ENCODE peak calls at places on chromosomes 12 and 14, in seven cellular contexts. E is mammary epithelial cell, B is lower lobe of right lung, Q is spleen, R is psoas muscle, P is suprapubic skin, D is brain microvascular endothelial cell. L is an unnamed sample.
A peak's percentile ranks its signal among the peaks of the same experiment; 100 is the strongest.

GRCh38 chr14:53509227-53509822 is 356.2 kb upstream of the DDHD1 start:
- DNase-seq in E (peak; percentile 77), B (no peak), Q (no peak), R (peak; percentile 64), P (peak; percentile 85), D (no peak), L (peak; percentile 72)

GRCh38 chr12:1013618-1014489 is 22.8 kb downstream of the ERC1 start:
- DNase-seq in E (peak; percentile 91), B (no peak), Q (no peak), R (peak; percentile 12), P (no peak), D (peak; percentile 81), L (no peak)

GRCh38 chr12:95663525-95663924 is 112.2 kb upstream of the USP44 start:
- DNase-seq in E (no peak), B (no peak), Q (no peak), R (no peak), P (no peak), D (no peak), L (no peak)

GRCh38 chr12:57793920-57794319 is 11.3 kb downstream of the TSFM start:
- DNase-seq in E (peak; percentile 95), B (no peak), Q (no peak), R (no peak), P (no peak), D (peak; percentile 88), L (no peak)

GRCh38 chr14:89141862-89142261 is 275.2 kb downstream of the FOXN3 start:
- DNase-seq in E (peak; percentile 58), B (no peak), Q (no peak), R (no peak), P (no peak), D (no peak), L (no peak)

GRCh38 chr12:101608301-101609133 is 13.7 kb downstream of the MYBPC1 start:
- DNase-seq in E (no peak), B (peak; percentile 57), Q (no peak), R (peak; percentile 74), P (no peak), D (no peak), L (no peak)

GRCh38 chr12:42887657-42888056 is 298.1 kb upstream of the PRICKLE1 start:
- DNase-seq in E (no peak), B (no peak), Q (no peak), R (no peak), P (no peak), D (no peak), L (no peak)

GRCh38 chr14:96136361-96136760 is 68.3 kb upstream of the BDKRB2 start:
- DNase-seq in E (peak; percentile 64), B (no peak), Q (no peak), R (no peak), P (no peak), D (peak; percentile 69), L (no peak)

GRCh38 chr14:38951451-38951850 is 151.6 kb downstream of the SEC23A start:
- DNase-seq in E (peak; percentile 14), B (no peak), Q (no peak), R (no peak), P (no peak), D (no peak), L (no peak)

GRCh38 chr14:60051690-60052324 is 39.9 kb upstream of the PCNX4 start:
- DNase-seq in E (no peak), B (no peak), Q (no peak), R (no peak), P (no peak), D (no peak), L (no peak)

GRCh38 chr12:121494093-121494787 is 86.6 kb downstream of the KDM2B start:
- DNase-seq in E (no peak), B (no peak), Q (peak; percentile 84), R (no peak), P (no peak), D (peak; percentile 9), L (no peak)

GRCh38 chr12:6828671-6829531 is 694 bp downstream of the P3H3 start:
- DNase-seq in E (no peak), B (no peak), Q (peak; percentile 82), R (peak; percentile 45), P (peak; percentile 70), D (peak; percentile 50), L (no peak)

GRCh38 chr12:10867381-10867780 is 16.7 kb downstream of the PRH1 start:
- DNase-seq in E (no peak), B (no peak), Q (no peak), R (no peak), P (no peak), D (no peak), L (no peak)
- TF ChIP-seq CTCF in E (peak; percentile 15), B (no peak), Q (no peak), R (no peak), P (no peak), D (peak; percentile 10), L (no peak)

DNA sequence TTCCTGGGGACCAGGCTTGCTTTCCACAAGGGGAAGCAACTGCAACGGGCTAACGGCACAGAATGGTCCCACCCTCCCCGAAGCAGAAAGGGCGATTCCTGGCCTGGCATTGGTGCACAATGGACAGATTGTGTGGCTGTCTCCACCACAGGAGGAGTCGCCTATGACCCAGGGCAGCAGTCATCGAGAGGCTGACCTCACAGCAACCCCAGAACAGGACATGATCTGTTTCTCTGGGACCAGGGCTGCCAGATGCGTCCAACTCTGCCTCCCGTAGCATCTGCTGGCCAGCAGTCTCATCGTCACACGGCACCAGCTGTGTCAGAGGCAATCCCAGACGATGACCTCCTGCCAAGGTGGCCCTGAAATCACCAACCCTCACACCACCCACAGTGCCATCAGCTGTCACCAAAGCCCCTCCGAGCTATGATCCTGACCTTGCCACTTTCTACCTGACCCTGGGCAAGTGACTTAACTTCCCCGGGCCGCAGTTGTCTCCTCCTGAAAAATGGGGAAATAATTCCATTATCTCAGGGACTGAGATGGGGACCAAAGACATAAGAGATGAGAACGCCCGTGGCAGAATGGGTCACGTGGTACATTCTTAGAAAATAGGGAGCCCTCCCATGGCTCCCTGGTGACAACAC is 86.6 kb downstream of the CHGA start:
- DNase-seq in E (no peak), B (no peak), Q (no peak), R (peak; percentile 54), P (no peak), D (no peak), L (peak; percentile 74)
- H3K27ac ChIP-seq in E (no peak overlapping the region), B (no peak overlapping the region), Q (no peak overlapping the region), R (no peak overlapping the region), P (peak overlapping the region; percentile 39), D (no peak overlapping the region), L (peak overlapping the region; percentile 70)

GRCh38 chr12:46219147-46219891 is 49.5 kb downstream of the SLC38A1 start:
- DNase-seq in E (no peak), B (no peak), Q (no peak), R (no peak), P (no peak), D (no peak), L (no peak)
- H3K36me3 ChIP-seq in E (peaks cover 26% of the 10 kb centered on the region), B (no peaks in the 10 kb centered on the region), Q (no peaks in the 10 kb centered on the region), R (no peaks in the 10 kb centered on the region), P (no peaks in the 10 kb centered on the region), D (no peaks in the 10 kb centered on the region), L (no peaks in the 10 kb centered on the region)

DNA sequence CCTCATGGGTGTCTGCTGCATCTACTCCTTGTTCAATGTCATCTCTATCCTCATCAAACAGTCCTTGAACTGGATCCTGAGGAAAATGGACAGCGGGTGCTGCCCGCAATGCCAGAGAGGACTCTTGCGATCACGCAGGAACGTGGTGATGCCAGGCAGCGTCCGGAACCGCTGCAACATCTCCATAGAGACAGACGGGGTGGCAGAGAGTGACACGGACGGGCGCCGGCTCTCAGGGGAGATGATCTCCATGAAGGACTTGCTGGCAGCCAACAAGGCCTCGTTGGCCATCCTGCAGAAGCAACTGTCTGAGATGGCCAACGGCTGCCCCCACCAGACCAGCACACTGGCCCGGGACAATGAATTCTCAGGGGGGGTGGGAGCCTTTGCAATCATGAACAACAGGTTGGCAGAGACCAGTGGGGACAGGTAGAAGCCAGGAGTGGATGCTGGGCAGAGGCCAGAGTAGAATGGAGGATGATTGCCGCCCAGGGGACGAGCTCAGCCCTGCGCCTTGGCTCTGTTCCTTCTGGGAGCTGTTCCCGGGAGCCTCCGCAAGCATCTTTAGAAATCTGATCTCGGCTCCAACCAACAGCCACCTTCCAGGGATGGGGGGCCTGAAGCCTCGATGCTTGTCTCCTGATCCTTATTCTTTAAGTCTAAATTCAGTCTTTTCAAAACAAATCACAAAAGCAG is 71.6 kb upstream of the PSMC1 start:
- DNase-seq in E (no peak), B (no peak), Q (no peak), R (no peak), P (no peak), D (no peak), L (no peak)
- TF ChIP-seq CTCF in E (no peak), B (no peak), Q (no peak), R (no peak), P (no peak), D (no peak), L (no peak)

DNA sequence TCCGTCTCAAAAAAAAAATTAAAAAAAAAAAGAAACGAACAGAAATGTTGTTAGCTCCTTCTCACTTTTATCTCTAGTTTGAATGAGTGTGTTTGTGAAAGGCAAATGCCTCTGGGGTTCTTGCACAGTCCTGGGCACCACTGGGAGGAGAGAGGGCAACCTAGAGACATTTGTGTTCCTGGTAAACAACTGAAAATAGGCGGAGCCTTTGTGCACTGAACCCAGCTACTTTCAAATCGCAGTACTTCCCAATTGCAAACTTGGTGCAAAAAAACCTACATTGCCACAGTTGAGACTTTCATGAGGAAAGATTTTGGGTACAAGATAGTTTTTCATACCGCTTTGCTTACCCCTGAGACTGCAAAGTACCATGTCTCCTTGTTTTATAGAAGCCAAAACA is 430.0 kb downstream of the ZFP36L1 start:
- DNase-seq in E (no peak), B (no peak), Q (no peak), R (no peak), P (no peak), D (no peak), L (no peak)
- H3K27ac ChIP-seq in E (no peak overlapping the region), B (peak overlapping the region; percentile 38), Q (peak overlapping the region; percentile 72), R (no peak overlapping the region), P (no peak overlapping the region), D (no peak overlapping the region), L (no peak overlapping the region)